ENCODE peak calls at places on chromosome 22, in ten cellular contexts. B is fibroblast of lung, N is breast epithelium, R is colonic mucosa, D is spleen, X is PC-9, Y is lung, S is neuronal stem cell, C is ovary, L is hepatocyte. W is an unnamed sample.

GRCh38 chr22:46845281-46846153 is 83.1 kb downstream of the TBC1D22A start:
- DNase-seq in N (no peak), L (no peak), B (peak; percentile 43), X (no peak), R (no peak), Y (no peak), C (no peak), S (no peak), D (no peak), W (no peak)

GRCh38 chr22:35524966-35525686 is 15.5 kb upstream of the RASD2 start:
- DNase-seq in B (no peak), C (no peak), D (no peak), L (peak; percentile 61), S (no peak), Y (no peak), R (peak; percentile 30), X (no peak), N (no peak), W (peak; percentile 48)

GRCh38 chr22:37244114-37244921 is at the start of gene RAC2:
- DNase-seq in C (no peak), Y (peak; percentile 82), N (peak; percentile 53), R (peak; percentile 88), S (no peak), X (peak; percentile 74), L (peak; percentile 64), B (peak; percentile 63), D (peak; percentile 99), W (peak; percentile 50)

GRCh38 chr22:22924369-22925145 is 36.9 kb downstream of the IGLL5 start:
- DNase-seq in D (no peak), C (no peak), L (no peak), S (no peak), R (no peak), B (no peak), N (no peak), X (no peak), Y (no peak), W (no peak)

GRCh38 chr22:46421272-46421671 is 85.8 kb downstream of the TRMU start:
- DNase-seq in Y (no peak), L (no peak), B (no peak), S (no peak), N (no peak), D (no peak), C (no peak), R (no peak), X (no peak), W (no peak)

GRCh38 chr22:47776329-47776728 is 1013.9 kb downstream of the TBC1D22A start:
- DNase-seq in S (no peak), R (no peak), Y (no peak), D (no peak), L (no peak), B (no peak), X (no peak), C (no peak), N (no peak), W (no peak)

GRCh38 chr22:27780161-27780575 is 21.4 kb downstream of the MN1 start:
- DNase-seq in D (no peak), L (no peak), X (no peak), B (peak; percentile 76), C (no peak), S (no peak), N (no peak), R (no peak), Y (no peak), W (no peak)

GRCh38 chr22:16828876-16829275 is 3.7 kb upstream of the XKR3 start:
- DNase-seq in R (no peak), S (no peak), L (no peak), Y (no peak), C (no peak), X (no peak), D (no peak), B (no peak), N (no peak), W (no peak)

GRCh38 chr22:24432059-24432853 is 4.9 kb downstream of the ADORA2A start:
- DNase-seq in Y (no peak), L (peak; percentile 46), C (peak; percentile 69), X (no peak), N (no peak), R (peak; percentile 59), D (peak; percentile 82), B (peak; percentile 71), S (no peak), W (peak; percentile 86)

GRCh38 chr22:24068717-24069116 is 57.6 kb downstream of the CABIN1 start:
- DNase-seq in N (no peak), D (no peak), L (no peak), X (no peak), R (no peak), S (no peak), C (no peak), Y (no peak), B (no peak), W (no peak)

GRCh38 chr22:50271519-50271970 is 1.4 kb upstream of the MAPK11 start:
- DNase-seq in L (peak; percentile 84), R (peak; percentile 82), X (no peak), B (peak; percentile 63), D (peak; percentile 88), Y (peak; percentile 56), S (peak; percentile 89), C (peak; percentile 70), N (no peak), W (peak; percentile 63)

GRCh38 chr22:30902496-30903357 is 65.8 kb downstream of the MORC2 start:
- DNase-seq in C (no peak), Y (no peak), R (no peak), B (no peak), D (no peak), L (no peak), N (no peak), S (no peak), X (no peak), W (no peak)

GRCh38 chr22:38426628-38427027 is 28.4 kb downstream of the KCNJ4 start:
- DNase-seq in D (no peak), C (no peak), X (no peak), B (no peak), R (no peak), N (no peak), S (no peak), Y (no peak), L (no peak), W (no peak)
- H3K36me3 ChIP-seq in D (no peaks in the 10 kb centered on the region), C (no peaks in the 10 kb centered on the region), X (no peaks in the 10 kb centered on the region), B (no peaks in the 10 kb centered on the region), R (no peaks in the 10 kb centered on the region), N (no peaks in the 10 kb centered on the region), S (no peaks in the 10 kb centered on the region), Y (no peaks in the 10 kb centered on the region), L (no peaks in the 10 kb centered on the region), W (no peaks in the 10 kb centered on the region)

GRCh38 chr22:17866621-17867020 is 92.4 kb upstream of the BID start:
- DNase-seq in S (no peak), R (no peak), L (no peak), C (no peak), Y (no peak), D (no peak), N (no peak), B (no peak), X (no peak), W (no peak)
- H3K36me3 ChIP-seq in S (peaks cover 32% of the 10 kb centered on the region), R (no peaks in the 10 kb centered on the region), L (no peaks in the 10 kb centered on the region), C (no peaks in the 10 kb centered on the region), Y (peaks cover 31% of the 10 kb centered on the region), D (peaks cover 98% of the 10 kb centered on the region), N (no peaks in the 10 kb centered on the region), B (peaks cover 11% of the 10 kb centered on the region), X (no peaks in the 10 kb centered on the region), W (no peaks in the 10 kb centered on the region)

GRCh38 chr22:26526165-26526564 is 13.9 kb upstream of the TFIP11 start:
- DNase-seq in D (no peak), R (no peak), C (no peak), Y (no peak), N (no peak), X (no peak), S (no peak), B (no peak), L (no peak), W (no peak)

GRCh38 chr22:26527167-26527566 is 14.9 kb upstream of the TFIP11 start:
- DNase-seq in N (no peak), R (no peak), X (no peak), B (no peak), Y (no peak), L (no peak), C (no peak), S (no peak), D (no peak), W (no peak)

GRCh38 chr22:26527574-26528465 is 15.5 kb upstream of the TFIP11 start:
- DNase-seq in X (no peak), B (no peak), D (no peak), Y (no peak), C (no peak), R (no peak), N (no peak), L (no peak), S (no peak), W (no peak)

GRCh38 chr22:26524870-26525269 is 12.6 kb upstream of the TFIP11 start:
- DNase-seq in R (no peak), L (peak; percentile 54), Y (no peak), D (no peak), S (no peak), C (no peak), N (no peak), X (no peak), B (no peak), W (no peak)

DNA sequence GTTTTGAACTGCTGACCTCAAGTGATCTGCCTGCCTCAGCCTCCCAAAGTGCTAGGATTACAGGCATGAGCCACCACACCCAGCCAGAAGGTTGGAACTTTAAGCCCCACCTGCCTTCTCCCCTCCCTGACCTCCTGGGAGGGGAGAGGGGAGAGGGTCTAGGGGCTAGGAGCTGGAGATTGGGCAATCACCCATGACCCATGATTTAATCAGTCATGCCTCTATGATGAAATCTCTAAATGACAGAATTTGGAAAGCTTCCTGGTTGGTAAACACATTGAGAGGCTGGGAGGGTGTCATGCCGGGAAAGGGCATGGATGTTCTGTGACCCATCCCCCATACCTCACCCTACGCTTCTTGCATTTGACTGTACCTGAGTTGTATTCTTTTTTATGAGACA is 17.1 kb upstream of the TFIP11 start:
- DNase-seq in D (no peak), B (no peak), Y (peak; percentile 51), S (no peak), L (no peak), X (no peak), R (no peak), N (no peak), C (no peak), W (no peak)
- H3K36me3 ChIP-seq in D (peaks cover 100% of the 10 kb centered on the region), B (no peaks in the 10 kb centered on the region), Y (peaks cover 14% of the 10 kb centered on the region), S (peaks cover 8% of the 10 kb centered on the region), L (no peaks in the 10 kb centered on the region), X (no peaks in the 10 kb centered on the region), R (no peaks in the 10 kb centered on the region), N (no peaks in the 10 kb centered on the region), C (no peaks in the 10 kb centered on the region), W (no peaks in the 10 kb centered on the region)

DNA sequence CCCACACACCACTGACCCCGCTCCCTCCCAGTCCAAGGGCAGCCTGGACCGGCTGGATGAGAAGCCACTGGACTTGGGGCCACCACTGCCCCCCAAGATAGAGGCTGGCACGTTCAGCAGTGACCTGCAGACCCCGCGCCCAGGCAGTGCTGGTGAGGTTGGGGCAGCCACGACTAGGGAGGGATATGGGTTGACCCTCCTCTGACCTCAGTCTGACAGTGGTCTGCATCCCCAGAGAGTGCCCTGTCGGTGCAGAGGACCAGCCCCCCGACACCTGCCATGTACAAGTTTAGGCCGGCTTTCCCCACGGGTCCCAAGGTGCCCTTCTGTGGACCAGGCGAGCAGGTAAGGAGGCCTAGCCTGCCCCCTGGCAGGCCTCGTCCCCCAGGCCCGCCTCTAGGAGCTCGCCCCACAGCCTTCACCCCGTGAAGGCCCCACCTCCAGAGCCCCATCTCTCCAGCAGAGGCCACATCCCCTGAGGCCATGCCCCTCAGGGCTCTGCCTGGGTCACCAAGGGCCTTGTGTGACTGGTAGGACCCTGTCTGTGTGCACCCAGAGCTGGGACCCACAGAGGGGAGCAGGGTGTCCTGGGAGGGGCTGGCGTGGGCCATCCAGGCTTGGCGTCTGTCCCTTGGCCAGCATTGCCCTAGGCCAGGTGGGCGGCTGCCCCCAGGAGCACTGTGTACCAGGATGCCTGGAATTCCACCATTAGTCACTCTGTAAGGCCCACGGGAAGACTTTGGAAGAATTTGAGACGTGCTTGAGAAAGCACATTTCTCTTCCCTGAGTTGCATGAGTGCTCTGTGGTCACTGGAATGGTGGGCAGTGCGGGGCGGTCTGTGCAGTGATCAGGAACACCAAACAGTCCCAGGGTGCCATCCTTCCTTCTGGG is 9.4 kb downstream of the CCDC188 start:
- DNase-seq in Y (no peak), S (no peak), B (peak; percentile 88), R (no peak), X (no peak), N (no peak), C (no peak), D (no peak), L (no peak), W (no peak)
- H3K36me3 ChIP-seq in Y (peaks cover 48% of the 10 kb centered on the region), S (peaks cover 6% of the 10 kb centered on the region), B (peaks cover 18% of the 10 kb centered on the region), R (no peaks in the 10 kb centered on the region), X (no peaks in the 10 kb centered on the region), N (no peaks in the 10 kb centered on the region), C (no peaks in the 10 kb centered on the region), D (peaks cover 66% of the 10 kb centered on the region), L (no peaks in the 10 kb centered on the region), W (no peaks in the 10 kb centered on the region)

W was measured in testis.